ENCODE peak calls at places on chromosomes 16 and 17, in four cellular contexts. M is naive thymus-derived CD4-positive, alpha-beta T cell; X is nephron progenitor cell; H is M059J. U is an unnamed sample.

GRCh38 chr17:78990349-78991016 is 10.8 kb upstream of the LGALS3BP start:
- DNase-seq in H (no peak), X (no peak), M (no peak), U (no peak)

GRCh38 chr16:85554114-85554790 is 58.9 kb upstream of the GSE1 start:
- DNase-seq in X (no peak), M (peak), H (peak), U (peak)

GRCh38 chr16:4750896-4751295 is 16.1 kb downstream of the ZNF500 start:
- DNase-seq in X (no peak), H (no peak), M (no peak), U (no peak)

GRCh38 chr17:6305613-6306360 is 129.1 kb downstream of the AIPL1 start:
- DNase-seq in H (no peak), M (no peak), X (no peak), U (no peak)

GRCh38 chr17:6591599-6592158 is 35.3 kb upstream of the PITPNM3 start:
- DNase-seq in M (no peak), X (no peak), H (peak), U (no peak)

GRCh38 chr17:80247561-80247960 is 13.1 kb upstream of the RNF213 start:
- DNase-seq in X (no peak), H (no peak), M (no peak), U (no peak)

GRCh38 chr17:28335959-28336871 is 654 bp downstream of the TNFAIP1 start:
- DNase-seq in H (peak), X (peak), M (no peak), U (no peak)

GRCh38 chr16:68417711-68418301 is 30.5 kb downstream of the SMPD3 start:
- DNase-seq in H (peak), M (peak), X (no peak), U (peak)

GRCh38 chr17:2693561-2694380 is 17.8 kb downstream of the CLUH start:
- DNase-seq in H (no peak), X (no peak), M (peak), U (no peak)

GRCh38 chr16:75267631-75268264 is 16.3 kb upstream of the BCAR1 start:
- DNase-seq in X (no peak), H (peak), M (no peak), U (no peak)

U was measured in naive thymus-derived CD8-positive, alpha-beta T cell.